ENCODE peak calls at places on chromosomes 3 and 15, in four cellular contexts. E is pancreas, U is neural progenitor cell, G is A549. R is an unnamed sample.

GRCh38 chr15:48126667-48127355 is 6.0 kb downstream of the SLC24A5 start:
- DNase-seq in E (no peak), U (no peak), G (no peak), R (no peak)

GRCh38 chr3:147419062-147419701 is 10.0 kb downstream of the ZIC1 start:
- DNase-seq in E (peak; percentile 70), U (peak; percentile 97), G (no peak), R (peak; percentile 39)

GRCh38 chr3:94965867-94966471 is 903.1 kb downstream of the NSUN3 start:
- DNase-seq in E (no peak), U (no peak), G (no peak), R (no peak)

GRCh38 chr3:124886168-124887051 is 755 bp downstream of the ITGB5 start:
- DNase-seq in E (peak; percentile 83), U (peak; percentile 68), G (peak; percentile 82), R (peak; percentile 51)

GRCh38 chr15:75067123-75067854 is 43.9 kb downstream of the PPCDC start:
- DNase-seq in E (no peak), U (no peak), G (no peak), R (peak; percentile 91)

GRCh38 chr3:12193485-12194165 is 34.9 kb upstream of the TIMP4 start:
- DNase-seq in E (no peak), U (no peak), G (peak; percentile 90), R (peak; percentile 87)

GRCh38 chr3:3632439-3632838 is 166.8 kb upstream of the LRRN1 start:
- DNase-seq in E (no peak), U (no peak), G (no peak), R (no peak)

GRCh38 chr15:77243146-77243545 is 172.2 kb upstream of the TSPAN3 start:
- DNase-seq in E (no peak), U (no peak), G (peak; percentile 44), R (no peak)

GRCh38 chr3:184031187-184031792 is at the start of gene HTR3D:
- DNase-seq in E (no peak), U (no peak), G (no peak), R (no peak)
- H3K4me3 ChIP-seq in E (no peak within 1 kb of the TSS), U (no peak within 1 kb of the TSS), G (no peak within 1 kb of the TSS), R (no peak within 1 kb of the TSS)

GRCh38 chr15:98568382-98569017 is 79.8 kb upstream of the IGF1R start:
- DNase-seq in E (no peak), U (no peak), G (peak; percentile 31), R (no peak)
- TF ChIP-seq CTCF in E (no peak), U (peak; percentile 46), G (peak; percentile 50), R (peak; percentile 20)

GRCh38 chr3:110067527-110067926 is 730.2 kb upstream of the DPPA4 start:
- DNase-seq in E (no peak), U (no peak), G (no peak), R (peak; percentile 32)

GRCh38 chr3:110066201-110066600 is 728.9 kb upstream of the DPPA4 start:
- DNase-seq in E (no peak), U (no peak), G (no peak), R (no peak)

GRCh38 chr3:110059431-110059830 is 722.1 kb upstream of the DPPA4 start:
- DNase-seq in E (no peak), U (no peak), G (no peak), R (no peak)

GRCh38 chr3:110062711-110063110 is 725.4 kb upstream of the DPPA4 start:
- DNase-seq in E (no peak), U (no peak), G (no peak), R (no peak)

DNA sequence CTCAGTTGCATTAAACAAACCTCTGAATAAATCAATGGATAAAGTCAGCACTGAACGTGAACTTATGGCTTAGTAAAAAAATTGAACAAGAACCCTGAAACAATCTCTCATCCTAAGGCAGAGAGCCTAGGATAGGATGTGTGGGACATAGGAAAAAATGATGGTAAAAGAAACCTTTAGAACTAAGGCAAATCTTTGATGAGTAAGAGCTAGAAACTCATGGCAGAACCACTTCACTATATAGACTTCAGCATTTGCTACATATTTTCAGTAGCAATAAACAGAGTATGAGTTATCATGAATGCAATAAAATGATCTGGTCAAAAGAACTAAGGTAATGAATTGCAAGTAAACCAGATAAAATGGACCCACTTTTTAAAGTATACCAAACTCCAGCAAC is 725.8 kb upstream of the DPPA4 start:
- DNase-seq in E (no peak), U (no peak), G (no peak), R (no peak)
- H3K4me3 ChIP-seq in E (no peak overlapping the region), U (no peak overlapping the region), G (no peak overlapping the region), R (no peak overlapping the region)

GRCh38 chr3:157888040-157888439 is 218.2 kb downstream of the SHOX2 start:
- DNase-seq in E (no peak), U (no peak), G (no peak), R (no peak)
- TF ChIP-seq CTCF in E (no peak), U (no peak), G (no peak), R (no peak)

DNA sequence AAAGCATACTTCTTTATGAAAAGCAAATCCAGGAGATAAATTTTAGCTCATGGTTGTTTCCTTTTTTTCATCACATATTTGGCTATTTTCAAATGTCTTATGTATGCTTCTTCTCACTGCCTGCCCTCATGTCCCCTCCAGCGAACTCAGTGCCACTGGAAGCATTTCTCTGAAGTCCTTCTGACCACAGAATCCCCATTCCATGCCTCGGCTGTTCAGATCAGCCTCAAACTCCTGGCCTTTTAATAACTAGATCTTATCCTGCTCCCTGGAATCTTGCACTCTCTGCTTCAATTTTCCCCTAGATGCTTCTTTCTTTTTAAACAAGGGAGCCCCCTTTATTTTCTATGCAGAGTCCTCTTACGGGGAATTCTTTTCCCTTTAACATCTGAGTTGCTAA is 10.1 kb downstream of the ETV5 start:
- DNase-seq in E (no peak), U (no peak), G (no peak), R (no peak)
- H3K4me3 ChIP-seq in E (no peak overlapping the region), U (peak overlapping the region; percentile 55), G (no peak overlapping the region), R (no peak overlapping the region)

DNA sequence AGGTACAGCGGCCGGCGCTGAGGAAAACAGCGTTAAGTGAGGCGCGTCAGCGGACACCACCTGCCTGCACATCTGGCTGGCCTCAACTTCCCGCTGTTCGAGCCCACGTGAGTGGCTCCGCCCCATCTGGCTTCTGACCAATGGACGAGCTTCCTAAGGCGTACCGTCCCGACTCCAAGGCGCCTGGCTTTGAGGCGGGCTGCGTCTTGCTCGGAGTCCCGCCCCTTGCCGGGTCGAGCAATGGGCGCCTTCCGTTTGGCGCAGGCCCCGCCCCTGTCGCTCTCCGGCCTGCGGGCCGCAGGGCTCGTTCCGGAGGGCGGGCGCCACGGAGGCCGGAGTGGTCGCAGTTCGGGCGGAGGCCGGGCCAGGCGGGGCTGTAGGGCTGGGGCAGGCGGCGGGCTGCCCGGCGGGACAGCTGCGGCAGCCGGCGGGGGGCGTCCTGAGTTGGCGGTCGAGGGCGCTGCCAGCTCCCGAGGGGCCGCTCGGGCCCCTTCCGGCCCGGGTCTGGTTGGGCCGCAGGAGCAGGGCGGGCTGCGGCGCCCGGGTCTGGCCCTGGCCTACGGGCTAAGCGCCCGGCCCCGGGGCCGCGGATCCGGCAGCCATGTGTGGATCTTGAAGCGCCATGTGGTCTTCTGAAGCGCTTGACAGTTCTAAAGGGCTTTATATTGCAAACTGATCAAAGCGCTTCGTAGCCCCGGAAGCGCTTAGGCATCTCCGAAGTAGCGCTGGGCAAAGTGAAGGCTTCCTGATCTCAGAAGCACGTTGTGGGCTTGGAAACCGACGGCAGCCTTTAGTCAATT is at the start of gene TATDN2:
- DNase-seq in E (peak; percentile 93), U (peak; percentile 98), G (peak; percentile 97), R (peak; percentile 99)
- TF ChIP-seq CTCF in E (no peak), U (no peak), G (no peak), R (no peak)